ENCODE peak calls at places on chromosome 5, in nine cellular contexts. J is gastrocnemius medialis, I is heart right ventricle, B is SK-N-SH, Y is H9, N is ovary, E is fibroblast of lung, D is colonic mucosa, W is keratinocyte. H is an unnamed sample. For H3K4me1, the result is how much of the 10 kb centered on the place peaks cover.

GRCh38 chr5:59091965-59092364 is 509.1 kb downstream of the RAB3C start:
- DNase-seq in Y (no peak), E (peak), B (no peak), N (no peak), D (no peak), J (no peak), I (no peak), W (no peak), H (no peak)

GRCh38 chr5:36655171-36655570 is 48.8 kb downstream of the SLC1A3 start:
- DNase-seq in E (peak), D (no peak), I (peak), B (no peak), W (no peak), N (no peak), J (peak), Y (peak), H (no peak)

GRCh38 chr5:41885286-41885685 is 15.1 kb upstream of the OXCT1 start:
- DNase-seq in E (no peak), W (no peak), B (no peak), N (no peak), J (no peak), Y (no peak), D (no peak), I (no peak), H (no peak)

GRCh38 chr5:98775246-98775961 is 1.9 kb downstream of the RGMB start:
- DNase-seq in Y (no peak), D (no peak), W (no peak), E (no peak), I (no peak), J (no peak), B (no peak), N (no peak), H (no peak)

GRCh38 chr5:150044712-150045111 is 41.6 kb downstream of the CSF1R start:
- DNase-seq in B (no peak), D (no peak), J (no peak), I (no peak), N (no peak), Y (no peak), W (no peak), E (no peak), H (no peak)

GRCh38 chr5:176883700-176884570 is 15.2 kb downstream of the HK3 start:
- DNase-seq in E (no peak), D (no peak), Y (no peak), N (no peak), I (no peak), B (peak), W (no peak), J (no peak), H (no peak)

GRCh38 chr5:15116996-15117395 is 245.4 kb upstream of the ANKH start:
- DNase-seq in Y (no peak), W (no peak), J (no peak), I (no peak), N (no peak), E (no peak), D (no peak), B (no peak), H (no peak)

GRCh38 chr5:157279605-157280239 is 13.8 kb downstream of the CYFIP2 start:
- DNase-seq in D (no peak), Y (no peak), W (no peak), I (no peak), E (peak), J (no peak), B (no peak), N (no peak), H (no peak)

GRCh38 chr5:45521067-45521466 is 175.1 kb downstream of the HCN1 start:
- DNase-seq in E (peak), J (peak), D (peak), B (no peak), N (no peak), Y (peak), W (no peak), I (peak), H (no peak)

GRCh38 chr5:110478899-110479298 is 247.6 kb downstream of the TMEM232 start:
- DNase-seq in D (no peak), I (no peak), W (peak), J (no peak), B (no peak), Y (no peak), N (no peak), E (peak), H (no peak)

GRCh38 chr5:137370511-137371071 is 128.5 kb downstream of the SPOCK1 start:
- DNase-seq in E (no peak), B (no peak), Y (no peak), J (no peak), N (no peak), W (no peak), I (no peak), D (no peak), H (no peak)

GRCh38 chr5:165805756-165806155 is 2300.3 kb downstream of the MAT2B start:
- DNase-seq in I (no peak), Y (peak), W (no peak), N (no peak), B (no peak), J (no peak), E (no peak), D (no peak), H (no peak)

GRCh38 chr5:10528056-10528816 is 35.6 kb upstream of the ANKRD33B start:
- DNase-seq in B (peak), E (peak), I (no peak), N (no peak), W (peak), D (no peak), J (no peak), Y (no peak), H (no peak)

GRCh38 chr5:72301557-72301956 is 18.5 kb downstream of the MRPS27 start:
- DNase-seq in D (no peak), N (no peak), J (no peak), I (no peak), Y (no peak), W (no peak), B (no peak), E (no peak), H (no peak)

GRCh38 chr5:6734243-6734695 is 21.0 kb downstream of the TENT4A start:
- DNase-seq in E (no peak), N (peak), Y (no peak), I (no peak), B (no peak), D (no peak), J (peak), W (no peak), H (no peak)

GRCh38 chr5:147373328-147373727 is 136.5 kb downstream of the DPYSL3 start:
- DNase-seq in D (no peak), Y (no peak), W (no peak), I (no peak), E (no peak), N (no peak), J (no peak), B (no peak), H (no peak)

GRCh38 chr5:147371290-147371689 is 136.5 kb downstream of the STK32A start:
- DNase-seq in Y (no peak), B (no peak), N (no peak), D (no peak), I (no peak), J (no peak), E (no peak), W (no peak), H (no peak)

GRCh38 chr5:147369742-147370374 is 135.0 kb downstream of the STK32A start:
- DNase-seq in B (no peak), Y (no peak), W (no peak), J (no peak), D (no peak), I (no peak), N (no peak), E (peak), H (no peak)
- TF ChIP-seq CTCF in B (peak), Y (peak), W (no peak), J (no peak), D (peak), I (peak), N (no peak), E (peak), H (no peak)

GRCh38 chr5:132451387-132451786 is 39.2 kb downstream of the IRF1 start:
- DNase-seq in I (no peak), B (no peak), N (no peak), E (no peak), W (no peak), Y (no peak), J (peak), D (no peak), H (no peak)
- H3K4me1 ChIP-seq in I (under half), B (under half), N (under half), E (under half), W (under half), Y (under half), J (under half), D (under half), H (half or more)

DNA sequence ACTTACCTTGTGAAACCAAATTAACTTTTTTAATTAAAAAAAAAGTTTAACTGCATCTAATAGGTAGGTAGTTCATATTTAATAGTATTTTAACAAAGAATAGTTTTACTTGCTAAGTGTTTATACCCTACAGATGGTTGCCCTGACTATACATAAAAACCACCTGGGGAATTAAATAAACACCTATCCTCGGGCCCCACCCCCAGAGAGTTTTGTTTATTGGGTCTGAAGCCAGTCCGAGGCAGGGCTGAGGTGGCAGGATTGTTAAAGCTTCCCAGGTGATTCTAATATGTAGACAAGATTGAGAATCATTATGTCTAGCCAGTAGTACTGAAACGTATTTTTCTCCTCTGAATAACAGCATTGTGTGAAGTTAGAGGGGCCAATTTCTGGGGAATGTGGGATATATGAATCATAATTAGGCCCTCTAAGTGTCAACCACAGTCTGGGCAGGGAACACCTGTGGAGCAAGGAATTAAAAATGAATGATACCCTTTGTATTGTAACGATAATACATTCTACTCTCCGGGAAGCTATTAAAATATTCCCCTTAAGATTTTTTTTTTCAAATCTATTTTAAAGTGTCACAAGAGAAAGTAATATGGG is 5.6 kb upstream of the PAM start:
- DNase-seq in I (no peak), N (no peak), Y (no peak), W (peak), B (no peak), J (no peak), E (no peak), D (no peak), H (no peak)
- H3K27ac ChIP-seq in I (no peak), N (no peak), Y (no peak), W (no peak), B (no peak), J (no peak), E (no peak), D (no peak), H (no peak)

GRCh38 chr5:90590170-90590569 is 31.6 kb downstream of the ADGRV1 start:
- DNase-seq in Y (no peak), N (no peak), E (no peak), D (no peak), W (no peak), B (no peak), I (no peak), J (no peak), H (no peak)

GRCh38 chr5:90586469-90586868 is 27.9 kb downstream of the ADGRV1 start:
- DNase-seq in Y (no peak), J (no peak), N (no peak), I (no peak), E (no peak), D (no peak), W (no peak), B (no peak), H (no peak)

GRCh38 chr5:90585337-90585986 is 26.9 kb downstream of the ADGRV1 start:
- DNase-seq in Y (peak), I (no peak), W (no peak), D (no peak), B (no peak), E (no peak), N (no peak), J (no peak), H (no peak)
- TF ChIP-seq CTCF in Y (no peak), I (no peak), W (no peak), D (no peak), B (no peak), E (no peak), N (no peak), J (no peak), H (no peak)

DNA sequence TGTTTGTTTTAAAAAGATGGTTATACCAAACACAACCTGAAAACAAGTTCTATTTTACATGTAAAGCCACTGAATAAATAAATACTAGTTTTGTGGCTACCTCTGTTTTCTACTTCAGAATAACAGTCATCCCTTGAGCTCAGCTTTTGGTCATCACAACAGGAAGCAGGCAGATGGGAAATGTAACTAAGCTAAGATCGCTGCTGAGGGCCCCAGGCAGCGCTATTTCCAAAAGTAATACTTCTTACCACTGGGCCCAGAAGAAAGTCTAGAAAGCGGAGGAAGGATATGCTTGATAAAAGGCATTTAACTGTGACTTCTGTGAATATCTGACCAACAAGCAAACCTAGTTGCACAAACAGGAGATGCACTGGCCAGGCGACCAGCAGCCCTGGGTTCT is 61.4 kb downstream of the SERINC5 start:
- DNase-seq in I (no peak), N (no peak), E (no peak), Y (no peak), D (no peak), W (no peak), B (no peak), J (no peak), H (no peak)
- H3K4me1 ChIP-seq in I (under half), N (under half), E (under half), Y (under half), D (under half), W (under half), B (under half), J (under half), H (half or more)

GRCh38 chr5:44389410-44389879 is at the start of gene FGF10:
- DNase-seq in W (no peak), N (peak), I (peak), J (peak), E (peak), D (no peak), Y (peak), B (peak), H (no peak)
- H3K27ac ChIP-seq in W (no peak), N (peak), I (peak), J (peak), E (no peak), D (peak), Y (no peak), B (no peak), H (no peak)